ENCODE peak calls at places on chromosomes 13 and 19, in nine cellular contexts. Q, W, S, E, O, L, T, G and X are unnamed samples.
A peak's percentile ranks its signal among the peaks of the same experiment; 100 is the strongest.

GRCh38 chr19:18697680-18698079 is 14.2 kb downstream of the CRTC1 start:
- DNase-seq in W (no peak), Q (no peak), L (no peak), S (no peak), E (no peak), O (peak; percentile 46), G (no peak), T (no peak), X (peak; percentile 29)

GRCh38 chr13:79709526-79709925 is 228.6 kb downstream of the NDFIP2 start:
- DNase-seq in W (no peak), S (no peak), L (peak; percentile 56), E (peak; percentile 30), O (no peak), T (peak; percentile 13), Q (no peak), G (no peak), X (no peak)

GRCh38 chr19:58021541-58022282 is 12.1 kb upstream of the ZSCAN1 start:
- DNase-seq in E (peak; percentile 72), O (peak; percentile 27), S (peak; percentile 81), W (no peak), T (peak; percentile 40), Q (peak; percentile 12), G (no peak), L (peak; percentile 73), X (no peak)

GRCh38 chr13:94712812-94713555 is 639 bp upstream of the SOX21 start:
- DNase-seq in L (peak; percentile 70), O (no peak), G (no peak), E (peak; percentile 59), S (peak; percentile 72), Q (no peak), W (peak; percentile 46), T (peak; percentile 46), X (peak; percentile 74)

GRCh38 chr13:45325806-45326205 is 15.2 kb downstream of the TPT1 start:
- DNase-seq in T (peak; percentile 97), G (peak; percentile 48), O (no peak), E (peak; percentile 88), W (peak; percentile 67), L (peak; percentile 94), S (peak; percentile 84), Q (no peak), X (peak; percentile 67)

GRCh38 chr13:66992183-66992582 is 238.0 kb downstream of the PCDH9 start:
- DNase-seq in T (peak; percentile 73), O (no peak), E (peak; percentile 88), L (no peak), G (no peak), S (peak; percentile 2), Q (no peak), W (no peak), X (no peak)

GRCh38 chr13:106794131-106794530 is 226.2 kb upstream of the ARGLU1 start:
- DNase-seq in O (no peak), G (no peak), Q (no peak), S (no peak), W (no peak), T (no peak), E (no peak), L (no peak), X (no peak)

GRCh38 chr19:40193587-40193849 is 2.3 kb downstream of the MAP3K10 start:
- DNase-seq in Q (no peak), S (no peak), G (no peak), E (no peak), W (no peak), O (no peak), L (peak; percentile 52), T (peak; percentile 29), X (no peak)

GRCh38 chr19:7500811-7501450 is 12.1 kb upstream of the PEX11G start:
- DNase-seq in T (peak; percentile 46), Q (no peak), L (peak; percentile 56), G (no peak), S (peak; percentile 78), W (no peak), E (no peak), O (peak; percentile 74), X (peak; percentile 83)

GRCh38 chr13:52096062-52096461 is 32.8 kb downstream of the NEK5 start:
- DNase-seq in Q (no peak), G (no peak), L (no peak), S (no peak), O (no peak), W (no peak), E (no peak), T (no peak), X (no peak)

GRCh38 chr13:33775339-33776108 is 42.4 kb upstream of the RFC3 start:
- DNase-seq in L (no peak), W (no peak), Q (no peak), G (no peak), S (no peak), T (no peak), O (no peak), E (no peak), X (no peak)

GRCh38 chr13:94613051-94613450 is 11.4 kb downstream of the GPR180 start:
- DNase-seq in O (no peak), T (no peak), S (no peak), W (no peak), Q (no peak), G (no peak), E (no peak), L (no peak), X (no peak)

GRCh38 chr13:36163809-36164308 is 32.7 kb upstream of the DCLK1 start:
- DNase-seq in T (peak; percentile 87), O (peak; percentile 19), Q (no peak), G (peak; percentile 53), E (peak; percentile 97), W (peak; percentile 70), L (peak; percentile 1), S (peak; percentile 57), X (peak; percentile 18)

GRCh38 chr13:33676700-33677048 is 141.3 kb upstream of the RFC3 start:
- DNase-seq in E (peak; percentile 45), G (peak; percentile 30), T (peak; percentile 21), Q (no peak), W (peak; percentile 51), O (peak; percentile 58), L (peak; percentile 69), S (peak; percentile 64), X (peak; percentile 65)

GRCh38 chr19:14562660-14563589 is 8.9 kb downstream of the NDUFB7 start:
- DNase-seq in E (no peak), G (peak; percentile 22), S (no peak), W (no peak), Q (no peak), O (no peak), L (no peak), T (no peak), X (no peak)

GRCh38 chr19:14560776-14561108 is 11.1 kb downstream of the NDUFB7 start:
- DNase-seq in G (no peak), T (no peak), W (no peak), E (no peak), S (no peak), L (no peak), Q (no peak), O (no peak), X (no peak)

GRCh38 chr19:14563590-14563926 is 8.3 kb downstream of the NDUFB7 start:
- DNase-seq in W (no peak), Q (no peak), T (no peak), G (no peak), S (no peak), E (no peak), L (no peak), O (no peak), X (no peak)

GRCh38 chr19:14561249-14561648 is 10.6 kb downstream of the NDUFB7 start:
- DNase-seq in O (no peak), S (no peak), T (no peak), L (no peak), Q (no peak), W (no peak), E (no peak), G (no peak), X (no peak)

DNA sequence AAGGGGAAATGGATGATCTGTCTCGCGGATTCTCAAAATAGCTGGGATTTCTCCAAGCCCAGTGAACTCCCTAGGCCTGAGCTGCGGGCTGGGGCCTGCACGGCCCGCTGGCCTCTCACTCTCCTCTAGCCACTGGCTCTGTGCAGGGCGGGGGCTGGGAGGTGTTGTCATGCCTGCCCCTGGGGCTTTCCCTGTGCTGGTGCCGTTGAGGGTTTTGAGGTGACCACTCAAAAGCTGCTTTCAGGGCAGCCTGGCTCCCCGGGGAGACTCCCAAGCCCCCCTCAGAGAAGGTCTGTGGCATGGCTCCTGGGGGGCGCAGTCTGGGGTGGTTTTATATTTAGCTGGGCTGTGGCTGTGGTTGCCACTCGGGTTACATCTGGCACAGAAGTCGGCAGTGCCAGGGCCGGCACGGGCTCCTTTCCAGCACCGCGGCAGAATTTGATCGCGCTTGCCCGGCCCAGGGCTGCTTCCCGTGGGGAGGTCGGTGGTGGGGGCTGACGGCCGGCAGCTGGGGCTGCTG is 10.0 kb downstream of the NDUFB7 start:
- DNase-seq in O (no peak), L (no peak), Q (no peak), G (peak; percentile 57), E (peak; percentile 34), S (peak; percentile 48), W (peak; percentile 82), T (peak; percentile 19), X (no peak)
- H3K27ac ChIP-seq in O (peak overlapping the region; percentile 36), L (no peak overlapping the region), Q (no peak overlapping the region), G (peak overlapping the region; percentile 94), E (peak overlapping the region; percentile 65), S (peak overlapping the region; percentile 92), W (peak overlapping the region; percentile 23), T (peak overlapping the region; percentile 15), X (no peak overlapping the region)

GRCh38 chr19:39167461-39168257 is 29.1 kb upstream of the NCCRP1 start:
- DNase-seq in E (no peak), O (peak; percentile 57), L (no peak), Q (no peak), G (no peak), S (no peak), T (no peak), W (no peak), X (peak; percentile 60)
- H3K27ac ChIP-seq in E (no peak overlapping the region), O (peak overlapping the region; percentile 34), L (no peak overlapping the region), Q (no peak overlapping the region), G (no peak overlapping the region), S (peak overlapping the region; percentile 13), T (no peak overlapping the region), W (no peak overlapping the region), X (peak overlapping the region; percentile 44)

DNA sequence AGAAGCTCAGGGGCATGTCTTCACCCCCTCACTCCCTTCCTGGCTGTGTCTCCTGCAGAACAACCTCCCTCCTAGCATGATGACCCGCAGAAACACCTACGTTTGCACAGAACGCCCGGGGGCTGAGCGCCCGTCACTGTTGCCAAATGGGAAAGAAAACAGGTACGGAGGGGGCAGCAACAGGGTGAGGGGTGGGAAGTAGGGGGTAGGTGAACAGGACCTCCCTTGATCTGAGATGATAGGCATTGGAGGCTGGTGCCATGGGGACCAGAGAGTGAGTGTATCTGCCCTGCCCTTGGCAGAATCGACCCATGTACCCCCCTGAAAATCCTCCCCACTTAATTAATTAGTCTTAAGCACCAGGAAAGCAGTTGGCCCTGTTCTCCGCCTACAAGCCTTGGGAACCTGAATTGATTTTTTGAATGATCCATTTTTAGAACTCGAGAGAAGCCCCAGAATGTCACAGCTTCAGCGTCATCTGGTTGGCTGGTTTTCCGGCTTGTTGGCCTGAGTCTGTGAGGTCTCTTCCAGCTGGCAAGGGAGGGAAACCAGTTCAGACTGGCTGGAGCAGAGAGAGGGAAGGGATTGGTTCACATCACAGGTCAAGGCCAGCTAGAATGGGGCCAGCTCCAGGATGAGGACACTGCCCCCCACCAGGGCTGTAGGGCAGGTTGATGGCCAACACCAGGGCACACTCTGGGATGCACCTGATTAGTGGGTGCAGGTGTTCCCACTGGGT is 28.2 kb downstream of the CKM start:
- DNase-seq in S (peak; percentile 16), E (peak; percentile 32), T (no peak), L (no peak), O (no peak), Q (no peak), W (no peak), G (peak; percentile 57), X (no peak)
- H3K27ac ChIP-seq in S (peak overlapping the region; percentile 42), E (no peak overlapping the region), T (no peak overlapping the region), L (no peak overlapping the region), O (no peak overlapping the region), Q (no peak overlapping the region), W (no peak overlapping the region), G (peak overlapping the region; percentile 39), X (no peak overlapping the region)

GRCh38 chr13:43569688-43570087 is 217.1 kb downstream of the ENOX1 start:
- DNase-seq in G (no peak), S (no peak), O (no peak), L (peak; percentile 38), E (no peak), W (no peak), Q (no peak), T (no peak), X (no peak)
- H3K27ac ChIP-seq in G (no peak overlapping the region), S (no peak overlapping the region), O (peak overlapping the region; percentile 70), L (no peak overlapping the region), E (no peak overlapping the region), W (no peak overlapping the region), Q (no peak overlapping the region), T (no peak overlapping the region), X (no peak overlapping the region)